ENCODE peak calls at places on chromosome 9, in nine cellular contexts. K is GM23338, X is anterior cingulate cortex, N is B cell, V is NCI-H1092, H is NCI-H2081 treated with DMSO at 0.1 percent for 48 hours, U is NCI-H460, R is skeletal muscle cell, M is nephron progenitor cell. T is an unnamed sample.

GRCh38 chr9:92746567-92747458 is 17.8 kb downstream of the BICD2 start:
- DNase-seq in K (no peak), X (no peak), N (no peak), V (no peak), H (no peak), U (no peak), R (no peak), M (no peak), T (no peak)

GRCh38 chr9:108655818-108656217 is 200.0 kb downstream of the ACTL7B start:
- DNase-seq in K (no peak), X (no peak), N (no peak), V (no peak), H (no peak), U (no peak), R (no peak), M (no peak), T (no peak)

GRCh38 chr9:120583958-120584369 is 4.0 kb upstream of the CDK5RAP2 start:
- DNase-seq in K (peak), X (peak), N (peak), V (peak), H (peak), U (peak), R (peak), M (no peak), T (peak)

GRCh38 chr9:482736-483135 is 268.1 kb downstream of the DOCK8 start:
- DNase-seq in K (no peak), X (no peak), N (no peak), V (no peak), H (no peak), U (no peak), R (no peak), M (no peak), T (no peak)

GRCh38 chr9:95381243-95381642 is 63.7 kb upstream of the FANCC start:
- DNase-seq in K (no peak), X (no peak), N (no peak), V (no peak), H (no peak), U (peak), R (peak), M (no peak), T (no peak)

GRCh38 chr9:135463140-135463539 is 16.4 kb upstream of the PPP1R26 start:
- DNase-seq in K (no peak), X (no peak), N (no peak), V (no peak), H (no peak), U (peak), R (no peak), M (no peak), T (no peak)

GRCh38 chr9:136409557-136410455 is 608 bp downstream of the ENTR1 start:
- DNase-seq in K (peak), X (no peak), N (peak), V (peak), H (no peak), U (peak), R (no peak), M (peak), T (no peak)

GRCh38 chr9:93071464-93071863 is 13.0 kb downstream of the SUSD3 start:
- DNase-seq in K (peak), X (peak), N (no peak), V (no peak), H (no peak), U (peak), R (no peak), M (peak), T (no peak)

GRCh38 chr9:97638666-97639065 is 5.0 kb downstream of the NCBP1 start:
- DNase-seq in K (peak), X (no peak), N (no peak), V (no peak), H (no peak), U (no peak), R (no peak), M (no peak), T (no peak)

GRCh38 chr9:6383551-6384225 is 29.3 kb upstream of the UHRF2 start:
- DNase-seq in K (no peak), X (no peak), N (no peak), V (no peak), H (no peak), U (no peak), R (peak), M (no peak), T (no peak)

GRCh38 chr9:118522093-118523028 is 818.2 kb downstream of the TLR4 start:
- DNase-seq in K (peak), X (peak), N (no peak), V (peak), H (peak), U (peak), R (peak), M (peak), T (no peak)

GRCh38 chr9:14210428-14210827 is 103.5 kb downstream of the NFIB start:
- DNase-seq in K (no peak), X (no peak), N (no peak), V (no peak), H (no peak), U (no peak), R (no peak), M (no peak), T (no peak)

GRCh38 chr9:95801797-95802196 is 73.7 kb upstream of the ERCC6L2 start:
- DNase-seq in K (no peak), X (no peak), N (no peak), V (no peak), H (no peak), U (no peak), R (no peak), M (no peak), T (no peak)

GRCh38 chr9:130981761-130982147 is 27.2 kb upstream of the LAMC3 start:
- DNase-seq in K (no peak), X (no peak), N (no peak), V (no peak), H (no peak), U (no peak), R (no peak), M (no peak), T (no peak)

GRCh38 chr9:108271236-108271635 is 584.5 kb downstream of the ACTL7B start:
- DNase-seq in K (peak), X (no peak), N (no peak), V (no peak), H (no peak), U (no peak), R (no peak), M (no peak), T (no peak)

GRCh38 chr9:82456621-82457020 is 468.0 kb downstream of the SPATA31D1 start:
- DNase-seq in K (no peak), X (no peak), N (no peak), V (no peak), H (no peak), U (no peak), R (peak), M (no peak), T (no peak)

GRCh38 chr9:125361837-125362531 is 100.4 kb downstream of the GAPVD1 start:
- DNase-seq in K (peak), X (no peak), N (no peak), V (no peak), H (no peak), U (no peak), R (no peak), M (no peak), T (no peak)

GRCh38 chr9:13786131-13786530 is 506.6 kb upstream of the MPDZ start:
- DNase-seq in K (no peak), X (no peak), N (no peak), V (no peak), H (no peak), U (no peak), R (no peak), M (no peak), T (no peak)

GRCh38 chr9:9177081-9177480 is 1377.5 kb upstream of the DMAC1 start:
- DNase-seq in K (no peak), X (no peak), N (no peak), V (no peak), H (no peak), U (no peak), R (no peak), M (no peak), T (no peak)